ENCODE peak calls at places on chromosomes 12 and 14, in five cellular contexts. Z, F, Y, H and G are unnamed samples.

GRCh38 chr12:63396135-63396534 is 245.1 kb upstream of the AVPR1A start:
- DNase-seq in Z (no peak), F (no peak), Y (no peak), H (no peak), G (no peak)

GRCh38 chr14:58332514-58332913 is 34.2 kb downstream of the ARID4A start:
- DNase-seq in Z (no peak), F (no peak), Y (no peak), H (no peak), G (no peak)

GRCh38 chr14:97657609-97658008 is 860.4 kb downstream of the VRK1 start:
- DNase-seq in Z (no peak), F (no peak), Y (no peak), H (no peak), G (no peak)

GRCh38 chr12:21893924-21894323 is 47.3 kb downstream of the ABCC9 start:
- DNase-seq in Z (no peak), F (no peak), Y (no peak), H (no peak), G (no peak)

GRCh38 chr12:74957636-74958035 is 252.0 kb downstream of the KCNC2 start:
- DNase-seq in Z (no peak), F (no peak), Y (no peak), H (no peak), G (no peak)

GRCh38 chr14:87044807-87045206 is 948.2 kb downstream of the GALC start:
- DNase-seq in Z (no peak), F (no peak), Y (no peak), H (no peak), G (no peak)

GRCh38 chr12:66694666-66695065 is 15.8 kb upstream of the GRIP1 start:
- DNase-seq in Z (no peak), F (no peak), Y (no peak), H (no peak), G (no peak)

GRCh38 chr12:130031571-130032189 is 127.9 kb upstream of the TMEM132D start:
- DNase-seq in Z (peak; percentile 91), F (peak; percentile 73), Y (peak; percentile 60), H (no peak), G (peak; percentile 82)

GRCh38 chr12:124352839-124353238 is 57.9 kb downstream of the RFLNA start:
- DNase-seq in Z (peak; percentile 67), F (no peak), Y (peak; percentile 91), H (no peak), G (no peak)

GRCh38 chr12:116346751-116347150 is 69.3 kb upstream of the MED13L start:
- DNase-seq in Z (peak; percentile 52), F (no peak), Y (no peak), H (no peak), G (no peak)

GRCh38 chr12:13369496-13369895 is 173.0 kb downstream of the EMP1 start:
- DNase-seq in Z (no peak), F (no peak), Y (no peak), H (no peak), G (no peak)

GRCh38 chr12:27635349-27635972 is 60.8 kb upstream of the REP15 start:
- DNase-seq in Z (no peak), F (peak; percentile 41), Y (peak; percentile 44), H (no peak), G (peak; percentile 15)

GRCh38 chr14:65846469-65846868 is 433.9 kb downstream of the FUT8 start:
- DNase-seq in Z (no peak), F (no peak), Y (no peak), H (no peak), G (peak; percentile 21)

GRCh38 chr12:95593266-95593871 is 42.1 kb upstream of the USP44 start:
- DNase-seq in Z (no peak), F (no peak), Y (no peak), H (no peak), G (no peak)

GRCh38 chr12:56840922-56841321 is 77.8 kb downstream of the HSD17B6 start:
- DNase-seq in Z (no peak), F (no peak), Y (no peak), H (no peak), G (no peak)

GRCh38 chr14:95686935-95687334 is 709 bp downstream of the TCL1B start:
- DNase-seq in Z (no peak), F (no peak), Y (no peak), H (no peak), G (no peak)

GRCh38 chr12:88391556-88391955 is 188.7 kb downstream of the KITLG start:
- DNase-seq in Z (no peak), F (no peak), Y (no peak), H (no peak), G (peak; percentile 14)

GRCh38 chr12:121577443-121578180 is 3.2 kb downstream of the KDM2B start:
- DNase-seq in Z (no peak), F (no peak), Y (no peak), H (no peak), G (no peak)

GRCh38 chr14:24238527-24239037 is 3.8 kb downstream of the TINF2 start:
- DNase-seq in Z (no peak), F (no peak), Y (no peak), H (no peak), G (no peak)

GRCh38 chr14:72254202-72254939 is 322.1 kb downstream of the RGS6 start:
- DNase-seq in Z (no peak), F (no peak), Y (no peak), H (no peak), G (no peak)
- TF ChIP-seq FOXM1 in Z (no peak), F (no peak), Y (no peak), H (no peak), G (no peak)

GRCh38 chr14:64725360-64725815 is 21.2 kb downstream of the PLEKHG3 start:
- DNase-seq in Z (no peak), F (no peak), Y (no peak), H (no peak), G (no peak)

GRCh38 chr14:64727551-64728071 is 23.4 kb downstream of the PLEKHG3 start:
- DNase-seq in Z (no peak), F (no peak), Y (no peak), H (no peak), G (no peak)

GRCh38 chr14:64725879-64726584 is 21.8 kb downstream of the PLEKHG3 start:
- DNase-seq in Z (no peak), F (no peak), Y (no peak), H (no peak), G (no peak)

GRCh38 chr14:64728106-64728505 is 23.9 kb downstream of the PLEKHG3 start:
- DNase-seq in Z (no peak), F (no peak), Y (no peak), H (no peak), G (no peak)

GRCh38 chr14:64726585-64726890 is 22.3 kb downstream of the PLEKHG3 start:
- DNase-seq in Z (no peak), F (no peak), Y (no peak), H (no peak), G (no peak)
- TF ChIP-seq FOXM1 in Z (no peak), F (no peak), Y (no peak), H (no peak), G (no peak)

GRCh38 chr12:4114986-4115385 is 158.6 kb upstream of the CCND2 start:
- DNase-seq in Z (no peak), F (no peak), Y (no peak), H (no peak), G (no peak)
- TF ChIP-seq FOXM1 in Z (no peak), F (no peak), Y (no peak), H (no peak), G (no peak)

GRCh38 chr14:68408680-68409079 is 384.2 kb downstream of the ZFP36L1 start:
- DNase-seq in Z (no peak), F (no peak), Y (no peak), H (no peak), G (no peak)
- TF ChIP-seq FOXM1 in Z (no peak), F (no peak), Y (no peak), H (no peak), G (no peak)

GRCh38 chr14:22996823-22997301 is 13.1 kb downstream of the C14orf93 start:
- DNase-seq in Z (no peak), F (no peak), Y (no peak), H (no peak), G (peak; percentile 49)

GRCh38 chr14:22995889-22996611 is 13.7 kb upstream of the AJUBA start:
- DNase-seq in Z (no peak), F (no peak), Y (no peak), H (no peak), G (no peak)

GRCh38 chr14:22998324-22999012 is 11.5 kb downstream of the C14orf93 start:
- DNase-seq in Z (no peak), F (no peak), Y (no peak), H (no peak), G (peak; percentile 11)

GRCh38 chr14:22994762-22995275 is 12.5 kb upstream of the AJUBA start:
- DNase-seq in Z (peak; percentile 46), F (peak; percentile 50), Y (peak; percentile 67), H (no peak), G (peak; percentile 77)

GRCh38 chr14:22997676-22998323 is 12.1 kb downstream of the C14orf93 start:
- DNase-seq in Z (no peak), F (no peak), Y (no peak), H (no peak), G (peak; percentile 9)
- TF ChIP-seq FOXM1 in Z (no peak), F (no peak), Y (no peak), H (no peak), G (no peak)

GRCh38 chr14:36857136-36857535 is 195.5 kb downstream of the PAX9 start:
- DNase-seq in Z (no peak), F (no peak), Y (no peak), H (no peak), G (no peak)
- TF ChIP-seq FOXM1 in Z (no peak), F (no peak), Y (no peak), H (no peak), G (no peak)

GRCh38 chr14:77273796-77274195 is 2.8 kb upstream of the NGB start:
- DNase-seq in Z (no peak), F (no peak), Y (no peak), H (no peak), G (no peak)
- TF ChIP-seq FOXM1 in Z (no peak), F (no peak), Y (no peak), H (no peak), G (no peak)